ENCODE peak calls at places on chromosome 1, in six cellular contexts. S is RWPE1, P is right cardiac atrium, U is Caco-2, Z is stromal cell of bone marrow, H is fibroblast of mammary gland. R is an unnamed sample.

GRCh38 chr1:183236158-183236725 is 50.2 kb downstream of the LAMC2 start:
- DNase-seq in S (no peak), P (no peak), U (peak; percentile 96), Z (no peak), H (no peak), R (no peak)

GRCh38 chr1:31627930-31628421 is 10.5 kb downstream of the HCRTR1 start:
- DNase-seq in S (no peak), P (peak; percentile 64), U (no peak), Z (no peak), H (no peak), R (peak; percentile 81)

GRCh38 chr1:91527781-91528180 is 27.1 kb downstream of the CDC7 start:
- DNase-seq in S (no peak), P (no peak), U (no peak), Z (no peak), H (peak; percentile 67), R (no peak)

GRCh38 chr1:208179303-208179702 is 64.9 kb downstream of the PLXNA2 start:
- DNase-seq in S (no peak), P (peak; percentile 64), U (peak; percentile 63), Z (no peak), H (no peak), R (no peak)

GRCh38 chr1:45543599-45544417 is 6.8 kb upstream of the AKR1A1 start:
- DNase-seq in S (no peak), P (peak; percentile 53), U (no peak), Z (no peak), H (no peak), R (peak; percentile 56)

GRCh38 chr1:180926164-180926981 is 13.7 kb downstream of the KIAA1614 start:
- DNase-seq in S (no peak), P (peak; percentile 62), U (no peak), Z (no peak), H (peak; percentile 6), R (peak; percentile 84)

GRCh38 chr1:202122639-202123335 is at the start of gene GPR37L1:
- DNase-seq in S (no peak), P (peak; percentile 72), U (peak; percentile 71), Z (no peak), H (peak; percentile 56), R (peak; percentile 72)

GRCh38 chr1:185536165-185536920 is 197.8 kb upstream of the HMCN1 start:
- DNase-seq in S (no peak), P (no peak), U (no peak), Z (no peak), H (no peak), R (no peak)

GRCh38 chr1:27342778-27343638 is 1.2 kb downstream of the SYTL1 start:
- DNase-seq in S (peak; percentile 97), P (peak; percentile 24), U (peak; percentile 52), Z (no peak), H (no peak), R (no peak)

R was measured in left ventricle myocardium superior.